ENCODE peak calls at places on chromosome 22, in eight cellular contexts. S, B, E, R, D, W, F and Z are unnamed samples.

GRCh38 chr22:37623075-37624016 is 14.7 kb downstream of the GGA1 start:
- DNase-seq in F (peak), W (no peak), E (peak), R (peak), S (peak), B (no peak), D (peak), Z (peak)

GRCh38 chr22:38079804-38080203 is 4.2 kb downstream of the SLC16A8 start:
- DNase-seq in D (no peak), S (no peak), B (no peak), R (no peak), E (no peak), F (peak), W (no peak), Z (no peak)

GRCh38 chr22:30201970-30202369 is 44.6 kb downstream of the LIF start:
- DNase-seq in D (no peak), B (no peak), E (no peak), R (peak), S (no peak), F (no peak), W (no peak), Z (no peak)

GRCh38 chr22:43567691-43568308 is 156.0 kb downstream of the MPPED1 start:
- DNase-seq in W (no peak), F (no peak), B (no peak), S (no peak), E (no peak), D (no peak), R (peak), Z (no peak)

GRCh38 chr22:46537946-46538815 is 761 bp upstream of the CELSR1 start:
- DNase-seq in F (no peak), E (no peak), W (no peak), R (peak), D (no peak), B (no peak), S (peak), Z (peak)

GRCh38 chr22:38882480-38882879 is 10.5 kb upstream of the CBX6 start:
- DNase-seq in B (no peak), R (peak), W (no peak), S (no peak), E (no peak), D (no peak), F (no peak), Z (peak)

GRCh38 chr22:29129644-29130201 is 56.9 kb downstream of the KREMEN1 start:
- DNase-seq in R (no peak), S (no peak), F (no peak), B (no peak), E (no peak), D (no peak), W (peak), Z (peak)

GRCh38 chr22:45051946-45052345 is 42.1 kb upstream of the PHF21B start:
- DNase-seq in F (no peak), E (no peak), R (no peak), D (no peak), S (no peak), B (no peak), W (no peak), Z (no peak)

GRCh38 chr22:32680277-32680676 is 121.2 kb upstream of the TIMP3 start:
- DNase-seq in E (no peak), F (no peak), S (no peak), W (no peak), B (no peak), R (no peak), D (no peak), Z (no peak)

GRCh38 chr22:40209945-40210485 is 32.3 kb downstream of the TNRC6B start:
- DNase-seq in F (no peak), E (no peak), D (no peak), W (no peak), S (no peak), B (no peak), R (no peak), Z (no peak)

GRCh38 chr22:49010086-49010863 is 817.4 kb downstream of the BRD1 start:
- DNase-seq in D (no peak), S (no peak), B (no peak), F (no peak), W (no peak), E (no peak), R (no peak), Z (peak)

GRCh38 chr22:43270314-43270908 is 72.8 kb downstream of the SCUBE1 start:
- DNase-seq in W (no peak), E (no peak), S (peak), B (no peak), F (no peak), D (no peak), R (peak), Z (no peak)

GRCh38 chr22:48322907-48323306 is 1504.8 kb downstream of the BRD1 start:
- DNase-seq in D (no peak), W (no peak), E (no peak), R (no peak), B (no peak), F (no peak), S (no peak), Z (no peak)

GRCh38 chr22:45617948-45618347 is 53.7 kb upstream of the ATXN10 start:
- DNase-seq in E (no peak), D (no peak), W (no peak), S (no peak), F (no peak), R (no peak), B (no peak), Z (no peak)

GRCh38 chr22:29563652-29564460 is 10.3 kb upstream of the THOC5 start:
- DNase-seq in F (peak), E (no peak), S (no peak), D (no peak), B (no peak), W (no peak), R (no peak), Z (no peak)

GRCh38 chr22:33873186-33873585 is 47.1 kb downstream of the LARGE1 start:
- DNase-seq in E (no peak), W (no peak), S (no peak), B (no peak), F (no peak), R (no peak), D (no peak), Z (peak)

GRCh38 chr22:33923660-33924246 is 3.5 kb upstream of the LARGE1 start:
- DNase-seq in R (peak), B (no peak), F (no peak), E (no peak), S (peak), D (peak), W (no peak), Z (peak)

GRCh38 chr22:31098633-31099110 is 8.7 kb downstream of the SELENOM start:
- DNase-seq in R (no peak), W (no peak), D (no peak), E (no peak), S (no peak), B (no peak), F (no peak), Z (peak)

GRCh38 chr22:48574776-48575566 is 1252.7 kb downstream of the BRD1 start:
- DNase-seq in E (no peak), R (peak), W (no peak), F (peak), B (no peak), S (peak), D (no peak), Z (peak)

GRCh38 chr22:30705710-30706651 is 11.3 kb downstream of the OSBP2 start:
- DNase-seq in E (no peak), R (no peak), S (no peak), F (no peak), D (no peak), B (no peak), W (no peak), Z (no peak)

GRCh38 chr22:46233231-46233630 is 16.9 kb downstream of the CDPF1 start:
- DNase-seq in S (no peak), E (no peak), R (no peak), B (no peak), D (peak), F (peak), W (no peak), Z (peak)

GRCh38 chr22:20727118-20728015 is 46.5 kb upstream of the SERPIND1 start:
- DNase-seq in E (no peak), R (no peak), B (no peak), W (no peak), S (no peak), D (no peak), F (no peak), Z (no peak)

GRCh38 chr22:19663286-19663815 is 51.0 kb upstream of the SEPTIN5 start:
- DNase-seq in D (peak), B (no peak), S (no peak), F (peak), W (peak), E (no peak), R (peak), Z (peak)

GRCh38 chr22:43088979-43089717 is at the start of gene TTLL1:
- DNase-seq in B (peak), F (peak), D (peak), R (peak), E (peak), W (no peak), S (peak), Z (peak)

GRCh38 chr22:38415561-38416321 is 39.3 kb downstream of the KCNJ4 start:
- DNase-seq in B (no peak), E (no peak), D (no peak), F (peak), R (no peak), W (peak), S (no peak), Z (peak)

DNA sequence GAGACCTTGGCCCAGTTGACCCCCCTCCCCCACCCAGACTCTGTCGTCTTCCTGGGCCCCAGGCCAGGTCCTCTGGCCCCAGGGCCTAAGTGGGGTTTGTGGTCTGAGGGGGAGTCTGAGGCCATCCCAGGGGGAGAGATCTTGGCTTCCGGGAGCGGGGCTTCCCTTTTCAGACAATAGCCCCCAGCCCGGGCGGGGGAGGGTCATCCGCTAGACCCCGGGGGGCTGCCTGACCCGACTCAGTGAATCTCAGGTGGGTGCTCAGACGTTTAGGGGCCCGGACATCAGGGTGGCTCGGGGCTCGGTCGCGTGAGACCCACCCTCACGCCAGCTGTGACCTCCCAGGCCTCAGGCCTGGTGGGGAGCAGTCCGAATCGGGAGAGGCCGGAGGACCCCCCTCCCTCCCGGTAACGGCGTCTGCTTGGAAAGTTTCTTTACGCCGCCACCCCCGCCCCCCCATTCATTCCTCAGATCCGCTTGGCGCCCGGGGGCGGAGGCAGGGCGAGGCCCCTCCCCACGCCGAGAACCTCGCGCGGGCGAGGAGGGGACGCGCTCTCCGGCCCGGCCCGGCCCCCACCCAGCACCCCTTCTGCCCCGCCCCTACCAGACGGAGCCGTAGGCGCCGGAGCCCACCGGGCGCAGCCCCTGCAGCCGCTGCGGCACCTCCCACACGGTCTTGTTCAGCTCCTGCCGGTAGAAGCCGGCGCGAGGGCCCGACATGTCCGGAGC is 443 bp downstream of the MAPK11 start:
- DNase-seq in B (no peak), D (peak), R (peak), F (no peak), E (peak), W (no peak), S (no peak), Z (peak)
- H3K4me3 ChIP-seq in B (peak), D (peak), R (peak), F (peak), E (peak), W (peak), S (peak), Z (peak)

GRCh38 chr22:41262250-41262765 is 21.6 kb upstream of the CHADL start:
- DNase-seq in S (no peak), R (no peak), E (no peak), W (no peak), B (no peak), D (no peak), F (no peak), Z (no peak)
- H3K27ac ChIP-seq in S (no peak), R (no peak), E (no peak), W (no peak), B (no peak), D (no peak), F (peak), Z (peak)

DNA sequence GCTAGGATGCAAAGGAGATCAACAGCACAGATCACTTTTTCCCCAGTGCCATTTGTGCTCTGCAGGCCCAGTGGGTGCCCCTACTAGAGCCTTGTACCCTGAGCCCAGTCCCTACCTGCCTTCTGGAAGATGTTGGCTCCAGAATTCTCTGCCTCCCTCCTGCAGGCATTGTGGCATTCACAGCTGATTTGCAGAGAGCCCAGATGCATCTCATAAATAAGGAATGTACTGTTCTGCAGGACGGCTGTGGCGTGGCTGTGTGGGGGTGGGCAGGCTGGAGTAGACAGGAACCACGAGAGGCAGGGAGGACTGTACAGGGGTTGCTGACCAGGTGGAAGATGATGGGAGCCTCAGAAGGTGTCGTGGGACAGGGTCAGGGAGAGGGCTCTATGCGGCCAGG is 11.2 kb upstream of the MIAT start:
- DNase-seq in F (no peak), E (no peak), B (no peak), D (no peak), S (no peak), W (no peak), R (peak), Z (no peak)
- H3K4me3 ChIP-seq in F (no peak), E (no peak), B (no peak), D (no peak), S (no peak), W (no peak), R (no peak), Z (no peak)

GRCh38 chr22:35629406-35630234 is 12.5 kb upstream of the MB start:
- DNase-seq in B (no peak), S (peak), E (no peak), D (peak), F (peak), W (peak), R (peak), Z (peak)
- H3K27ac ChIP-seq in B (peak), S (peak), E (no peak), D (peak), F (peak), W (peak), R (no peak), Z (peak)